ENCODE peak calls at places on chromosome 21, in five cellular contexts. U is OCI-LY7; D is hypothalamus; I is effector CD8-positive, alpha-beta T cell; L is astrocyte of the spinal cord. P is an unnamed sample.

GRCh38 chr21:41369105-41369914 is 7.5 kb downstream of the MX2 start:
- DNase-seq in U (peak; percentile 71), L (no peak), D (no peak), I (peak; percentile 35), P (peak; percentile 20)

GRCh38 chr21:44556879-44557278 is 1.7 kb downstream of the KRTAP10-3 start:
- DNase-seq in U (no peak), I (no peak), D (no peak), L (no peak), P (no peak)

GRCh38 chr21:45236481-45236880 is 51.2 kb downstream of the POFUT2 start:
- DNase-seq in U (peak; percentile 10), L (no peak), D (no peak), I (no peak), P (no peak)

GRCh38 chr21:29246614-29247013 is 52.1 kb upstream of the BACH1 start:
- DNase-seq in I (no peak), D (no peak), L (no peak), U (no peak), P (no peak)

GRCh38 chr21:17786219-17787181 is 32.7 kb downstream of the C21orf91 start:
- DNase-seq in U (no peak), D (no peak), I (no peak), L (no peak), P (no peak)

GRCh38 chr21:41519806-41520559 is 12.0 kb upstream of the TMPRSS2 start:
- DNase-seq in D (no peak), L (no peak), I (no peak), U (no peak), P (no peak)

GRCh38 chr21:43034826-43035225 is 40.8 kb downstream of the CBS start:
- DNase-seq in D (no peak), I (no peak), L (no peak), U (no peak), P (no peak)

GRCh38 chr21:43866659-43867331 is 1.8 kb downstream of the AGPAT3 start:
- DNase-seq in L (no peak), D (no peak), U (no peak), I (no peak), P (peak; percentile 63)

GRCh38 chr21:39330001-39330400 is 16.6 kb upstream of the BRWD1 start:
- DNase-seq in L (no peak), I (no peak), D (no peak), U (no peak), P (no peak)

GRCh38 chr21:38660333-38661295 is 145.1 kb upstream of the ETS2 start:
- DNase-seq in U (no peak), I (no peak), L (no peak), D (no peak), P (no peak)

GRCh38 chr21:39657091-39657689 is 44.5 kb downstream of the B3GALT5 start:
- DNase-seq in I (no peak), L (no peak), D (no peak), U (no peak), P (no peak)

GRCh38 chr21:45017376-45017960 is 56.9 kb upstream of the ADARB1 start:
- DNase-seq in D (no peak), I (no peak), U (no peak), L (no peak), P (no peak)

GRCh38 chr21:14734833-14735232 is 188.7 kb upstream of the SAMSN1 start:
- DNase-seq in L (no peak), I (no peak), D (no peak), U (no peak), P (no peak)

GRCh38 chr21:14877581-14878228 is 187.1 kb downstream of the NRIP1 start:
- DNase-seq in U (no peak), L (peak; percentile 57), I (no peak), D (no peak), P (no peak)

GRCh38 chr21:41880153-41880552 is 1.0 kb upstream of the PRDM15 start:
- DNase-seq in L (no peak), U (no peak), D (no peak), I (no peak), P (no peak)